ENCODE peak calls at places on chromosomes 6 and 20, in ten cellular contexts. One of them, this sample, is unnamed.
A peak's percentile ranks its signal among the peaks of the same experiment; 100 is the strongest.

GRCh38 chr6:30741789-30742315 is 635 bp downstream of the FLOT1 start:
- DNase-seq in NCI-H1092 treated with DMSO at 0.1 percent for 48 hours: no peak
- DNase-seq in AG04449: no peak
- DNase-seq in DMS153: no peak
- DNase-seq in T-helper 17 cell: no peak
- DNase-seq in GM23338: no peak
- DNase-seq in stimulated activated CD8-positive, alpha-beta memory T cell treated with anti-CD3 and anti-CD28 coated beads, Interleukin-15, amount 100 ng/mL, for 1 hour: no peak
- DNase-seq in CD8-positive, alpha-beta T cell: no peak
- DNase-seq in SW 1271: peak; percentile 66
- DNase-seq in anterior cingulate cortex: no peak
- DNase-seq in this sample: no peak

GRCh38 chr6:56259682-56260081 is 12.3 kb upstream of the COL21A1 start:
- DNase-seq in NCI-H1092 treated with DMSO at 0.1 percent for 48 hours: peak; percentile 33
- DNase-seq in AG04449: peak; percentile 34
- DNase-seq in DMS153: no peak
- DNase-seq in T-helper 17 cell: no peak
- DNase-seq in GM23338: no peak
- DNase-seq in stimulated activated CD8-positive, alpha-beta memory T cell treated with anti-CD3 and anti-CD28 coated beads, Interleukin-15, amount 100 ng/mL, for 1 hour: no peak
- DNase-seq in CD8-positive, alpha-beta T cell: no peak
- DNase-seq in SW 1271: no peak
- DNase-seq in anterior cingulate cortex: no peak
- DNase-seq in this sample: peak; percentile 68

GRCh38 chr6:70299456-70299855 is 3.4 kb downstream of the COL9A1 start:
- DNase-seq in NCI-H1092 treated with DMSO at 0.1 percent for 48 hours: no peak
- DNase-seq in AG04449: no peak
- DNase-seq in DMS153: no peak
- DNase-seq in T-helper 17 cell: no peak
- DNase-seq in GM23338: peak; percentile 17
- DNase-seq in stimulated activated CD8-positive, alpha-beta memory T cell treated with anti-CD3 and anti-CD28 coated beads, Interleukin-15, amount 100 ng/mL, for 1 hour: no peak
- DNase-seq in CD8-positive, alpha-beta T cell: no peak
- DNase-seq in SW 1271: no peak
- DNase-seq in anterior cingulate cortex: no peak
- DNase-seq in this sample: peak; percentile 20

GRCh38 chr20:34773726-34774125 is 51.7 kb downstream of the NCOA6 start:
- DNase-seq in NCI-H1092 treated with DMSO at 0.1 percent for 48 hours: no peak
- DNase-seq in AG04449: no peak
- DNase-seq in DMS153: no peak
- DNase-seq in T-helper 17 cell: no peak
- DNase-seq in GM23338: no peak
- DNase-seq in stimulated activated CD8-positive, alpha-beta memory T cell treated with anti-CD3 and anti-CD28 coated beads, Interleukin-15, amount 100 ng/mL, for 1 hour: no peak
- DNase-seq in CD8-positive, alpha-beta T cell: no peak
- DNase-seq in SW 1271: no peak
- DNase-seq in anterior cingulate cortex: no peak
- DNase-seq in this sample: peak; percentile 45

GRCh38 chr6:56101141-56101553 is 146.2 kb downstream of the COL21A1 start:
- DNase-seq in NCI-H1092 treated with DMSO at 0.1 percent for 48 hours: no peak
- DNase-seq in AG04449: peak; percentile 90
- DNase-seq in DMS153: peak; percentile 72
- DNase-seq in T-helper 17 cell: no peak
- DNase-seq in GM23338: no peak
- DNase-seq in stimulated activated CD8-positive, alpha-beta memory T cell treated with anti-CD3 and anti-CD28 coated beads, Interleukin-15, amount 100 ng/mL, for 1 hour: no peak
- DNase-seq in CD8-positive, alpha-beta T cell: no peak
- DNase-seq in SW 1271: peak; percentile 75
- DNase-seq in anterior cingulate cortex: no peak
- DNase-seq in this sample: peak; percentile 98

GRCh38 chr6:56292505-56293181 is 45.3 kb upstream of the COL21A1 start:
- DNase-seq in NCI-H1092 treated with DMSO at 0.1 percent for 48 hours: peak; percentile 56
- DNase-seq in AG04449: peak; percentile 17
- DNase-seq in DMS153: peak; percentile 7
- DNase-seq in T-helper 17 cell: no peak
- DNase-seq in GM23338: peak; percentile 77
- DNase-seq in stimulated activated CD8-positive, alpha-beta memory T cell treated with anti-CD3 and anti-CD28 coated beads, Interleukin-15, amount 100 ng/mL, for 1 hour: no peak
- DNase-seq in CD8-positive, alpha-beta T cell: no peak
- DNase-seq in SW 1271: peak; percentile 50
- DNase-seq in anterior cingulate cortex: no peak
- DNase-seq in this sample: peak; percentile 80

GRCh38 chr6:147390909-147391536 is 117.5 kb upstream of the SAMD5 start:
- DNase-seq in NCI-H1092 treated with DMSO at 0.1 percent for 48 hours: peak; percentile 1
- DNase-seq in AG04449: no peak
- DNase-seq in DMS153: no peak
- DNase-seq in T-helper 17 cell: no peak
- DNase-seq in GM23338: peak; percentile 43
- DNase-seq in stimulated activated CD8-positive, alpha-beta memory T cell treated with anti-CD3 and anti-CD28 coated beads, Interleukin-15, amount 100 ng/mL, for 1 hour: no peak
- DNase-seq in CD8-positive, alpha-beta T cell: no peak
- DNase-seq in SW 1271: peak; percentile 34
- DNase-seq in anterior cingulate cortex: no peak
- DNase-seq in this sample: peak; percentile 28

GRCh38 chr6:12483712-12484111 is 193.6 kb downstream of the EDN1 start:
- DNase-seq in NCI-H1092 treated with DMSO at 0.1 percent for 48 hours: no peak
- DNase-seq in AG04449: peak; percentile 93
- DNase-seq in DMS153: no peak
- DNase-seq in T-helper 17 cell: no peak
- DNase-seq in GM23338: no peak
- DNase-seq in stimulated activated CD8-positive, alpha-beta memory T cell treated with anti-CD3 and anti-CD28 coated beads, Interleukin-15, amount 100 ng/mL, for 1 hour: no peak
- DNase-seq in CD8-positive, alpha-beta T cell: no peak
- DNase-seq in SW 1271: peak; percentile 97
- DNase-seq in anterior cingulate cortex: no peak
- DNase-seq in this sample: peak; percentile 90

GRCh38 chr6:26355366-26355765 is 9.6 kb upstream of the BTN3A2 start:
- DNase-seq in NCI-H1092 treated with DMSO at 0.1 percent for 48 hours: no peak
- DNase-seq in AG04449: no peak
- DNase-seq in DMS153: no peak
- DNase-seq in T-helper 17 cell: no peak
- DNase-seq in GM23338: no peak
- DNase-seq in stimulated activated CD8-positive, alpha-beta memory T cell treated with anti-CD3 and anti-CD28 coated beads, Interleukin-15, amount 100 ng/mL, for 1 hour: no peak
- DNase-seq in CD8-positive, alpha-beta T cell: no peak
- DNase-seq in SW 1271: no peak
- DNase-seq in anterior cingulate cortex: no peak
- DNase-seq in this sample: no peak

GRCh38 chr6:15248451-15249370 is 2.8 kb downstream of the JARID2 start:
- DNase-seq in NCI-H1092 treated with DMSO at 0.1 percent for 48 hours: peak; percentile 41
- DNase-seq in AG04449: no peak
- DNase-seq in DMS153: peak; percentile 89
- DNase-seq in T-helper 17 cell: peak; percentile 96
- DNase-seq in GM23338: peak; percentile 97
- DNase-seq in stimulated activated CD8-positive, alpha-beta memory T cell treated with anti-CD3 and anti-CD28 coated beads, Interleukin-15, amount 100 ng/mL, for 1 hour: peak; percentile 96
- DNase-seq in CD8-positive, alpha-beta T cell: peak; percentile 92
- DNase-seq in SW 1271: peak; percentile 94
- DNase-seq in anterior cingulate cortex: peak; percentile 90
- DNase-seq in this sample: peak; percentile 96

GRCh38 chr6:144776031-144776819 is 491.1 kb downstream of the UTRN start:
- DNase-seq in NCI-H1092 treated with DMSO at 0.1 percent for 48 hours: no peak
- DNase-seq in AG04449: no peak
- DNase-seq in DMS153: no peak
- DNase-seq in T-helper 17 cell: no peak
- DNase-seq in GM23338: no peak
- DNase-seq in stimulated activated CD8-positive, alpha-beta memory T cell treated with anti-CD3 and anti-CD28 coated beads, Interleukin-15, amount 100 ng/mL, for 1 hour: no peak
- DNase-seq in CD8-positive, alpha-beta T cell: no peak
- DNase-seq in SW 1271: no peak
- DNase-seq in anterior cingulate cortex: no peak
- DNase-seq in this sample: no peak

GRCh38 chr6:127058027-127058426 is 60.4 kb upstream of the RSPO3 start:
- DNase-seq in NCI-H1092 treated with DMSO at 0.1 percent for 48 hours: no peak
- DNase-seq in AG04449: no peak
- DNase-seq in DMS153: no peak
- DNase-seq in T-helper 17 cell: no peak
- DNase-seq in GM23338: no peak
- DNase-seq in stimulated activated CD8-positive, alpha-beta memory T cell treated with anti-CD3 and anti-CD28 coated beads, Interleukin-15, amount 100 ng/mL, for 1 hour: no peak
- DNase-seq in CD8-positive, alpha-beta T cell: no peak
- DNase-seq in SW 1271: peak; percentile 56
- DNase-seq in anterior cingulate cortex: no peak
- DNase-seq in this sample: peak; percentile 64

GRCh38 chr6:12103158-12103557 is 91.0 kb downstream of the HIVEP1 start:
- DNase-seq in NCI-H1092 treated with DMSO at 0.1 percent for 48 hours: no peak
- DNase-seq in AG04449: no peak
- DNase-seq in DMS153: no peak
- DNase-seq in T-helper 17 cell: no peak
- DNase-seq in GM23338: no peak
- DNase-seq in stimulated activated CD8-positive, alpha-beta memory T cell treated with anti-CD3 and anti-CD28 coated beads, Interleukin-15, amount 100 ng/mL, for 1 hour: no peak
- DNase-seq in CD8-positive, alpha-beta T cell: no peak
- DNase-seq in SW 1271: no peak
- DNase-seq in anterior cingulate cortex: no peak
- DNase-seq in this sample: no peak

GRCh38 chr6:169146536-169146935 is 107.1 kb downstream of the THBS2 start:
- DNase-seq in NCI-H1092 treated with DMSO at 0.1 percent for 48 hours: no peak
- DNase-seq in AG04449: no peak
- DNase-seq in DMS153: no peak
- DNase-seq in T-helper 17 cell: no peak
- DNase-seq in GM23338: no peak
- DNase-seq in stimulated activated CD8-positive, alpha-beta memory T cell treated with anti-CD3 and anti-CD28 coated beads, Interleukin-15, amount 100 ng/mL, for 1 hour: no peak
- DNase-seq in CD8-positive, alpha-beta T cell: no peak
- DNase-seq in SW 1271: no peak
- DNase-seq in anterior cingulate cortex: no peak
- DNase-seq in this sample: no peak

GRCh38 chr20:2742934-2743559 is 50.5 kb downstream of the EBF4 start:
- DNase-seq in NCI-H1092 treated with DMSO at 0.1 percent for 48 hours: peak; percentile 78
- DNase-seq in AG04449: no peak
- DNase-seq in DMS153: peak; percentile 36
- DNase-seq in T-helper 17 cell: peak; percentile 54
- DNase-seq in GM23338: peak; percentile 90
- DNase-seq in stimulated activated CD8-positive, alpha-beta memory T cell treated with anti-CD3 and anti-CD28 coated beads, Interleukin-15, amount 100 ng/mL, for 1 hour: peak; percentile 45
- DNase-seq in CD8-positive, alpha-beta T cell: peak; percentile 87
- DNase-seq in SW 1271: peak; percentile 8
- DNase-seq in anterior cingulate cortex: peak; percentile 10
- DNase-seq in this sample: peak; percentile 61

GRCh38 chr6:53605543-53606235 is 59.9 kb downstream of the KLHL31 start:
- DNase-seq in NCI-H1092 treated with DMSO at 0.1 percent for 48 hours: no peak
- DNase-seq in AG04449: no peak
- DNase-seq in DMS153: no peak
- DNase-seq in T-helper 17 cell: no peak
- DNase-seq in GM23338: peak; percentile 73
- DNase-seq in stimulated activated CD8-positive, alpha-beta memory T cell treated with anti-CD3 and anti-CD28 coated beads, Interleukin-15, amount 100 ng/mL, for 1 hour: no peak
- DNase-seq in CD8-positive, alpha-beta T cell: no peak
- DNase-seq in SW 1271: no peak
- DNase-seq in anterior cingulate cortex: no peak
- DNase-seq in this sample: no peak

GRCh38 chr6:105272783-105273182 is 93.0 kb upstream of the POPDC3 start:
- DNase-seq in NCI-H1092 treated with DMSO at 0.1 percent for 48 hours: no peak
- DNase-seq in AG04449: no peak
- DNase-seq in DMS153: no peak
- DNase-seq in T-helper 17 cell: no peak
- DNase-seq in GM23338: peak; percentile 36
- DNase-seq in stimulated activated CD8-positive, alpha-beta memory T cell treated with anti-CD3 and anti-CD28 coated beads, Interleukin-15, amount 100 ng/mL, for 1 hour: no peak
- DNase-seq in CD8-positive, alpha-beta T cell: no peak
- DNase-seq in SW 1271: no peak
- DNase-seq in anterior cingulate cortex: no peak
- DNase-seq in this sample: peak; percentile 16

GRCh38 chr6:6008648-6009421 is 2.1 kb upstream of the NRN1 start:
- DNase-seq in NCI-H1092 treated with DMSO at 0.1 percent for 48 hours: peak; percentile 38
- DNase-seq in AG04449: no peak
- DNase-seq in DMS153: peak; percentile 74
- DNase-seq in T-helper 17 cell: no peak
- DNase-seq in GM23338: peak; percentile 88
- DNase-seq in stimulated activated CD8-positive, alpha-beta memory T cell treated with anti-CD3 and anti-CD28 coated beads, Interleukin-15, amount 100 ng/mL, for 1 hour: no peak
- DNase-seq in CD8-positive, alpha-beta T cell: no peak
- DNase-seq in SW 1271: peak; percentile 53
- DNase-seq in anterior cingulate cortex: peak; percentile 32
- DNase-seq in this sample: peak; percentile 80